ENCODE peak calls at places on chromosomes 11 and 22, in six cellular contexts. D is lower leg skin, E is AG04449, Y is gastrocnemius medialis, I is fibroblast of lung, A is nephron progenitor cell. K is an unnamed sample.

GRCh38 chr22:46501701-46502100 is 35.7 kb downstream of the CELSR1 start:
- DNase-seq in D (no peak), E (peak), Y (no peak), I (peak), A (no peak), K (no peak)

GRCh38 chr11:3824714-3825472 is 15.9 kb downstream of the RHOG start:
- DNase-seq in D (no peak), E (no peak), Y (peak), I (peak), A (peak), K (peak)

GRCh38 chr11:7840580-7840979 is 43.8 kb upstream of the OR5P2 start:
- DNase-seq in D (no peak), E (no peak), Y (no peak), I (no peak), A (no peak), K (no peak)

GRCh38 chr11:606245-606644 is 9.5 kb downstream of the IRF7 start:
- DNase-seq in D (peak), E (no peak), Y (no peak), I (peak), A (no peak), K (no peak)

GRCh38 chr11:13663631-13664071 is 4.8 kb upstream of the FAR1 start:
- DNase-seq in D (no peak), E (no peak), Y (no peak), I (peak), A (no peak), K (no peak)

GRCh38 chr11:34302046-34302921 is 55.5 kb downstream of the ABTB2 start:
- DNase-seq in D (no peak), E (peak), Y (no peak), I (peak), A (no peak), K (no peak)

GRCh38 chr11:7910389-7910788 is 20.7 kb downstream of the OR10A6 start:
- DNase-seq in D (no peak), E (no peak), Y (no peak), I (peak), A (no peak), K (no peak)

GRCh38 chr22:32612834-32613233 is 138.2 kb downstream of the FBXO7 start:
- DNase-seq in D (no peak), E (no peak), Y (no peak), I (no peak), A (no peak), K (no peak)

GRCh38 chr11:10927533-10927932 is 69.7 kb upstream of the ZBED5 start:
- DNase-seq in D (no peak), E (no peak), Y (no peak), I (no peak), A (no peak), K (no peak)

GRCh38 chr11:70301191-70301590 is 30.7 kb downstream of the PPFIA1 start:
- DNase-seq in D (no peak), E (no peak), Y (no peak), I (no peak), A (no peak), K (no peak)

GRCh38 chr11:84398017-84398626 is 1112.0 kb upstream of the CCDC90B start:
- DNase-seq in D (no peak), E (no peak), Y (no peak), I (peak), A (no peak), K (peak)

GRCh38 chr11:1486054-1486825 is at the start of gene MOB2:
- DNase-seq in D (no peak), E (no peak), Y (peak), I (peak), A (peak), K (no peak)

GRCh38 chr11:77093987-77094840 is 8.4 kb upstream of the OMP start:
- DNase-seq in D (no peak), E (no peak), Y (no peak), I (no peak), A (no peak), K (no peak)
- TF ChIP-seq CTCF in D (no peak), E (no peak), Y (no peak), I (no peak), A (no peak), K (no peak)

GRCh38 chr11:132300283-132300682 is 929.9 kb downstream of the NTM start:
- DNase-seq in D (no peak), E (no peak), Y (no peak), I (no peak), A (peak), K (peak)
- TF ChIP-seq CTCF in D (no peak), E (peak), Y (no peak), I (peak), A (peak), K (no peak)

GRCh38 chr11:35464308-35464707 is 45.0 kb upstream of the SLC1A2 start:
- DNase-seq in D (no peak), E (no peak), Y (no peak), I (peak), A (no peak), K (peak)
- TF ChIP-seq CTCF in D (no peak), E (peak), Y (no peak), I (peak), A (no peak), K (no peak)

GRCh38 chr11:80638296-80638695 is 1197.5 kb upstream of the TENM4 start:
- DNase-seq in D (no peak), E (no peak), Y (no peak), I (no peak), A (no peak), K (no peak)

GRCh38 chr11:80632691-80633090 is 1191.9 kb upstream of the TENM4 start:
- DNase-seq in D (no peak), E (no peak), Y (no peak), I (no peak), A (no peak), K (no peak)

GRCh38 chr11:80632156-80632555 is 1191.3 kb upstream of the TENM4 start:
- DNase-seq in D (no peak), E (no peak), Y (no peak), I (no peak), A (no peak), K (no peak)

DNA sequence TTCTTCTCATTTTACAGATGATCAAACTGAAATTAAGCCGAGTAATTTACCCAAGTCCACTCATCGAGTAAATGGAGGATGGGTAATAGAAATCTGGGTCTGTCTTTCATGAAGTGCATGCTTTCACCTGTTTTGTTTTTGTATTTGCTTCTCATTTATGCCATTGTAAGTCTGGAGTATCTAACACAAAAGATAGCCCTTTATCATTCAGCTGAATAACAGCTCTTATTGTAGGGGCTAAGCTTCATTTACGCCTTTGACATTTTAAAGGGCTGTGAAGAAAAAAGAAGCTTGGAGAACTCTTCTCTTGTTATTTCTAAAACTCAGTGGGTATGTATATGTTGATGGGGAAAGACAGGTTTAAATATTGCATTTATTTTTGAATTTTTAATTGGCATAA is 1196.2 kb upstream of the TENM4 start:
- DNase-seq in D (no peak), E (no peak), Y (no peak), I (no peak), A (no peak), K (no peak)
- TF ChIP-seq CTCF in D (no peak), E (no peak), Y (no peak), I (no peak), A (no peak), K (no peak)

GRCh38 chr11:73323464-73323863 is 15.4 kb downstream of the ARHGEF17 start:
- DNase-seq in D (peak), E (no peak), Y (peak), I (peak), A (peak), K (peak)
- TF ChIP-seq CTCF in D (no peak), E (peak), Y (no peak), I (no peak), A (no peak), K (no peak)

GRCh38 chr22:41091139-41092022 is 1.0 kb upstream of the EP300 start:
- DNase-seq in D (peak), E (peak), Y (peak), I (peak), A (peak), K (peak)

GRCh38 chr22:41094036-41094435 is 1.6 kb downstream of the EP300 start:
- DNase-seq in D (no peak), E (no peak), Y (no peak), I (peak), A (no peak), K (no peak)

GRCh38 chr22:41092847-41093371 is 517 bp downstream of the EP300 start:
- DNase-seq in D (peak), E (no peak), Y (peak), I (peak), A (peak), K (no peak)

GRCh38 chr22:41096391-41096790 is 4.0 kb downstream of the EP300 start:
- DNase-seq in D (no peak), E (no peak), Y (no peak), I (no peak), A (no peak), K (no peak)

GRCh38 chr22:41092023-41092817 is at the start of gene EP300:
- DNase-seq in D (peak), E (peak), Y (peak), I (peak), A (peak), K (peak)
- TF ChIP-seq CTCF in D (no peak), E (peak), Y (peak), I (peak), A (no peak), K (no peak)

GRCh38 chr11:95231126-95231880 is at the start of gene SESN3:
- DNase-seq in D (peak), E (peak), Y (peak), I (peak), A (peak), K (peak)
- TF ChIP-seq CTCF in D (no peak), E (no peak), Y (peak), I (peak), A (no peak), K (no peak)

GRCh38 chr22:37634505-37635002 is 4.9 kb upstream of the SH3BP1 start:
- DNase-seq in D (no peak), E (no peak), Y (no peak), I (no peak), A (peak), K (no peak)
- TF ChIP-seq CTCF in D (no peak), E (peak), Y (no peak), I (peak), A (no peak), K (no peak)

GRCh38 chr22:21727159-21727558 is 8.4 kb downstream of the YPEL1 start:
- DNase-seq in D (no peak), E (no peak), Y (no peak), I (no peak), A (no peak), K (no peak)
- TF ChIP-seq CTCF in D (no peak), E (no peak), Y (no peak), I (no peak), A (no peak), K (no peak)

GRCh38 chr11:129937592-129938238 is 42.3 kb upstream of the NFRKB start:
- DNase-seq in D (no peak), E (no peak), Y (no peak), I (no peak), A (no peak), K (no peak)
- TF ChIP-seq CTCF in D (no peak), E (no peak), Y (no peak), I (no peak), A (no peak), K (no peak)